ENCODE peak calls at places on chromosomes 12 and 14, in six cellular contexts. F, M, R, J, T and Y are unnamed samples.

GRCh38 chr14:83874662-83875061 is 1655.3 kb upstream of the FLRT2 start:
- DNase-seq in T (no peak), R (no peak), J (peak; percentile 7), F (no peak), M (no peak), Y (no peak)

GRCh38 chr14:101373690-101374295 is 187.5 kb upstream of the DIO3 start:
- DNase-seq in R (no peak), F (no peak), T (no peak), J (no peak), M (no peak), Y (no peak)

GRCh38 chr14:22598896-22599244 is 770 bp downstream of the ABHD4 start:
- DNase-seq in J (peak; percentile 60), T (peak; percentile 53), M (peak; percentile 64), F (peak; percentile 69), R (peak; percentile 81), Y (peak; percentile 74)

GRCh38 chr14:55125403-55125802 is 3.6 kb upstream of the LGALS3 start:
- DNase-seq in F (no peak), M (peak; percentile 68), J (no peak), R (no peak), T (no peak), Y (peak; percentile 56)

GRCh38 chr14:33781267-33781666 is 169.6 kb downstream of the EGLN3 start:
- DNase-seq in F (peak; percentile 25), M (no peak), R (no peak), J (peak; percentile 50), T (no peak), Y (no peak)

GRCh38 chr12:68036642-68037041 is 47.4 kb downstream of the IFNG-AS1 start:
- DNase-seq in F (no peak), T (no peak), J (no peak), R (no peak), M (no peak), Y (no peak)

GRCh38 chr12:22518998-22519397 is 25.3 kb downstream of the C2CD5 start:
- DNase-seq in F (peak; percentile 34), R (no peak), J (no peak), M (no peak), T (no peak), Y (no peak)

GRCh38 chr14:23306412-23307145 is at the start of gene BCL2L2:
- DNase-seq in T (peak; percentile 74), M (peak; percentile 92), J (peak; percentile 85), F (peak; percentile 89), R (peak; percentile 66), Y (peak; percentile 95)

GRCh38 chr12:39626033-39626814 is 6.6 kb upstream of the ABCD2 start:
- DNase-seq in J (no peak), R (no peak), F (no peak), T (no peak), M (no peak), Y (no peak)

GRCh38 chr12:131789638-131790037 is 38.6 kb upstream of the MMP17 start:
- DNase-seq in M (no peak), T (no peak), R (no peak), F (no peak), J (no peak), Y (no peak)

GRCh38 chr12:8589679-8590078 is 23.0 kb downstream of the AICDA start:
- DNase-seq in R (no peak), T (no peak), M (no peak), J (no peak), F (no peak), Y (no peak)

GRCh38 chr14:102949062-102949800 is 26.8 kb downstream of the AMN start:
- DNase-seq in R (no peak), F (peak; percentile 22), T (peak; percentile 61), J (peak; percentile 81), M (no peak), Y (no peak)

GRCh38 chr12:70698345-70698744 is 61.1 kb upstream of the PTPRB start:
- DNase-seq in R (no peak), F (no peak), J (no peak), T (no peak), M (no peak), Y (no peak)

GRCh38 chr12:108173160-108173559 is 44.1 kb downstream of the WSCD2 start:
- DNase-seq in F (no peak), R (no peak), T (no peak), J (no peak), M (no peak), Y (no peak)

GRCh38 chr14:24368562-24369252 is 723 bp downstream of the NFATC4 start:
- DNase-seq in M (no peak), T (peak; percentile 53), J (peak; percentile 95), R (no peak), F (peak; percentile 75), Y (peak; percentile 46)

GRCh38 chr12:27620121-27620520 is 76.1 kb upstream of the REP15 start:
- DNase-seq in J (no peak), R (no peak), F (no peak), M (no peak), T (no peak), Y (no peak)

GRCh38 chr12:52871291-52871961 is 22.6 kb upstream of the KRT78 start:
- DNase-seq in F (peak; percentile 79), M (peak; percentile 39), J (peak; percentile 89), R (peak; percentile 60), T (no peak), Y (no peak)

GRCh38 chr14:78259831-78260230 is 89.7 kb downstream of the NRXN3 start:
- DNase-seq in F (peak; percentile 83), J (no peak), T (no peak), M (no peak), R (no peak), Y (no peak)

GRCh38 chr12:81263072-81263471 is 185.2 kb downstream of the ACSS3 start:
- DNase-seq in R (no peak), F (no peak), T (no peak), J (no peak), M (no peak), Y (no peak)

GRCh38 chr12:5083955-5084849 is 40.5 kb downstream of the KCNA5 start:
- DNase-seq in T (peak; percentile 45), R (peak; percentile 63), F (peak; percentile 83), M (no peak), J (peak; percentile 66), Y (no peak)

GRCh38 chr14:37622231-37622923 is 26.9 kb downstream of the TTC6 start:
- DNase-seq in T (no peak), R (no peak), F (peak; percentile 63), J (peak; percentile 25), M (no peak), Y (no peak)

GRCh38 chr12:124403273-124403672 is 108.4 kb downstream of the RFLNA start:
- DNase-seq in R (no peak), J (no peak), M (no peak), T (no peak), F (no peak), Y (peak; percentile 90)

GRCh38 chr12:10184261-10184843 is 5.5 kb downstream of the TMEM52B start:
- DNase-seq in T (no peak), R (no peak), M (no peak), J (peak; percentile 91), F (peak; percentile 17), Y (no peak)

GRCh38 chr14:101055776-101056374 is 152.4 kb upstream of the RTL1 start:
- DNase-seq in J (no peak), F (no peak), R (no peak), M (no peak), T (no peak), Y (no peak)

GRCh38 chr12:29148958-29149690 is at the start of gene FAR2:
- DNase-seq in R (peak; percentile 16), F (peak; percentile 53), T (no peak), J (peak; percentile 9), M (peak; percentile 43), Y (peak; percentile 67)

GRCh38 chr12:29145372-29146170 is 3.5 kb upstream of the FAR2 start:
- DNase-seq in F (no peak), T (no peak), M (no peak), J (no peak), R (no peak), Y (no peak)

GRCh38 chr12:29149691-29150382 is 759 bp downstream of the FAR2 start:
- DNase-seq in R (no peak), J (no peak), F (no peak), M (no peak), T (no peak), Y (no peak)

GRCh38 chr12:29146201-29146600 is 2.9 kb upstream of the FAR2 start:
- DNase-seq in J (no peak), M (no peak), R (no peak), F (no peak), T (no peak), Y (no peak)

GRCh38 chr12:29148065-29148957 is 767 bp upstream of the FAR2 start:
- DNase-seq in J (peak; percentile 1), T (no peak), F (peak; percentile 22), M (no peak), R (peak; percentile 18), Y (no peak)
- TF ChIP-seq CTCF in J (no peak), T (no peak), F (no peak), M (no peak), R (no peak), Y (no peak)

GRCh38 chr14:19729359-19729758 is 14.0 kb upstream of the OR4Q3 start:
- DNase-seq in M (no peak), J (no peak), R (no peak), T (no peak), F (no peak), Y (no peak)
- H3K4me3 ChIP-seq in M (no peak overlapping the region), J (no peak overlapping the region), R (no peak overlapping the region), T (no peak overlapping the region), F (no peak overlapping the region), Y (no peak overlapping the region)

DNA sequence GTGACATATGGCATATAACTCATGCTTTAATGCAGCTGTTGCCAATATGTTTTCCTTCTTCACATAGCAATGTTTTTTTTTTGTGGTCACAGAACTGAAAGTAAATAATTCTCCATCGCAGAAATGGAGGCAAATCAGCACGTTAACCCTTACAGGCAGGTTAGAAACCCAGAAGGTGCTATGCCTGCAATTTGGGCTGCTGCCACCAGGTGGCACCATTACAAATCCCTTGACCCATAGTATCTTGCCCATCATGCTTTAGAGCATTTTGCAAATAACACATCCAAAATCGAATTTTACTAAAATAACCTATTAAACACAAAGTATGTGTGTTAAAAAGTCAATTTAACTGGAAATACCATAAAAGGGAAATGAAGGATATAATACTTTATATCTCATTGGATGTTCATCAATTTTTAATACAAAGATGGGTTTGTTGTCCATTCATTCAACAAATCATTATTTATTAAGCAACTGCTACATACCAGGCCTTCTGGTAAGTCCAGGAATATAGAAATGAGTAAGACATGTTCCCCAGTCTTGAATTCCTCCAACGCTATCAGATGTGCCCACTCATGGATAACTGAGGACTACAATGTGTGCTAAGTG is 340.1 kb downstream of the GLT1D1 start:
- DNase-seq in M (peak; percentile 34), F (no peak), T (peak; percentile 12), R (peak; percentile 9), J (no peak), Y (no peak)
- TF ChIP-seq CTCF in M (peak; percentile 64), F (peak; percentile 33), T (peak; percentile 94), R (no peak), J (peak; percentile 45), Y (no peak)

DNA sequence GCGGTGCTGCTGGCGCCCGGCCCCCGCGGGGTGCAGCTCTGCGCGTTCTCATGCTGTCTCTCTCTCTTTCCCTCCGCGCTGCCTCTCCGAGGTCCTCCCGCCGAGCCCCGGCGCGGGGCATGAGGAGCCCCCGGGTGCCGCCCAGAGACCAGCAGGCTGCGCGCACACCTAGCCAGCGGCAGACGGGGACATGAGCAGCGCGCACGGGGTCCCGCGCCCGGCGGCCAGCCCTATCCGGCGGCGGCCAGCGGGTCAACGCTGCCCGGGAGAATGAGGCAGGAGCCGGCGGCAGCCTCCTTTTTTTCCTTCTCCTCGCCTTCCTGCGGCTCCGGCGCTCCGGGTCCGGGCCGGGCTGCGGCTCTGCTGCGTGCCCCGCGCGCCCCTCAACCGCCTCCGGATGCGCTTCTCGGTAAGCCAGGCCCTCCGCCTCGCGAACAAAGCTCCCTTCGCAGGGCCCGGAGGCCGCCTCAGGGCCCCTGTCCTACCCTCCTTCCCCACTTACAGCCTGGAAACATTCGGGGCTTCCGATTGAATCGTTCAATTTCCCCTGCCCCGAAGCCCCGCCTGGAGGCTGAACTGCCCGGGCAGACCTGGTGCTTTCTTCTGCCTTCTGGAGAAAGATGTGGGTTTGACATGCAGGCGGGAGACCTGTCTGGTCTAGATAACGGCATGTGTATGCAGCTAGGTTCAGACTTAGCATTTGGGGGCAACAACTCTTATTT is at the start of gene TUNAR:
- DNase-seq in M (no peak), J (no peak), F (peak; percentile 23), T (no peak), R (no peak), Y (no peak)
- H3K4me3 ChIP-seq in M (peak within 1 kb of the TSS; percentile 38), J (no peak within 1 kb of the TSS), F (no peak within 1 kb of the TSS), T (no peak within 1 kb of the TSS), R (no peak within 1 kb of the TSS), Y (peak within 1 kb of the TSS; percentile 48)